ENCODE peak calls at places on chromosomes 3 and 15, in six cellular contexts. U, S, I, Q, T and B are unnamed samples.

GRCh38 chr3:40323946-40324345 is 14.4 kb downstream of the EIF1B start:
- DNase-seq in U (no peak), S (no peak), I (no peak), Q (no peak), T (no peak), B (no peak)

GRCh38 chr3:38549957-38550840 is 54.1 kb downstream of the EXOG start:
- DNase-seq in U (no peak), S (no peak), I (no peak), Q (no peak), T (no peak), B (no peak)

GRCh38 chr3:13509066-13509815 is 29.1 kb downstream of the HDAC11 start:
- DNase-seq in U (no peak), S (no peak), I (no peak), Q (no peak), T (no peak), B (no peak)

GRCh38 chr3:132788299-132788698 is 66.1 kb upstream of the NPHP3 start:
- DNase-seq in U (peak), S (no peak), I (no peak), Q (peak), T (peak), B (no peak)

GRCh38 chr3:161914703-161915102 is 418.1 kb downstream of the OTOL1 start:
- DNase-seq in U (peak), S (no peak), I (peak), Q (peak), T (no peak), B (peak)

GRCh38 chr3:101484805-101485620 is 28.0 kb downstream of the SENP7 start:
- DNase-seq in U (peak), S (no peak), I (peak), Q (peak), T (peak), B (peak)

GRCh38 chr3:100611221-100611620 is 1.8 kb downstream of the ADGRG7 start:
- DNase-seq in U (no peak), S (no peak), I (no peak), Q (no peak), T (no peak), B (no peak)

GRCh38 chr3:13234664-13235063 is 161.4 kb upstream of the IQSEC1 start:
- DNase-seq in U (no peak), S (no peak), I (no peak), Q (no peak), T (no peak), B (no peak)

GRCh38 chr15:82880704-82881103 is 71.3 kb downstream of the WHAMM start:
- DNase-seq in U (no peak), S (no peak), I (no peak), Q (no peak), T (no peak), B (no peak)

GRCh38 chr3:36132214-36132613 is 248.1 kb upstream of the STAC start:
- DNase-seq in U (no peak), S (no peak), I (no peak), Q (no peak), T (no peak), B (no peak)

GRCh38 chr3:123493912-123494311 is 45.0 kb upstream of the ADCY5 start:
- DNase-seq in U (no peak), S (no peak), I (no peak), Q (no peak), T (no peak), B (no peak)

GRCh38 chr3:55540579-55540978 is 53.5 kb upstream of the WNT5A start:
- DNase-seq in U (no peak), S (no peak), I (no peak), Q (no peak), T (no peak), B (no peak)

GRCh38 chr3:16357698-16358097 is 92.7 kb downstream of the OXNAD1 start:
- DNase-seq in U (no peak), S (no peak), I (no peak), Q (peak), T (no peak), B (no peak)

GRCh38 chr3:187936676-187937075 is 191.4 kb upstream of the BCL6 start:
- DNase-seq in U (no peak), S (no peak), I (no peak), Q (no peak), T (no peak), B (no peak)

GRCh38 chr15:68885070-68885469 is 45.3 kb upstream of the SPESP1 start:
- DNase-seq in U (peak), S (no peak), I (no peak), Q (peak), T (peak), B (peak)

GRCh38 chr3:193030276-193030675 is 112.6 kb upstream of the MB21D2 start:
- DNase-seq in U (peak), S (no peak), I (no peak), Q (peak), T (peak), B (no peak)

GRCh38 chr15:68729789-68730201 is 90.9 kb downstream of the ANP32A start:
- DNase-seq in U (no peak), S (no peak), I (no peak), Q (peak), T (no peak), B (no peak)

GRCh38 chr3:124075758-124076157 is 83.8 kb upstream of the ROPN1 start:
- DNase-seq in U (no peak), S (no peak), I (no peak), Q (no peak), T (no peak), B (no peak)

GRCh38 chr3:81013360-81013759 is 748.1 kb downstream of the GBE1 start:
- DNase-seq in U (no peak), S (no peak), I (no peak), Q (no peak), T (no peak), B (no peak)

GRCh38 chr15:63041982-63042878 is at the start of gene TPM1:
- DNase-seq in U (peak), S (no peak), I (peak), Q (peak), T (peak), B (peak)

GRCh38 chr3:79517766-79518413 is 249.9 kb downstream of the ROBO1 start:
- DNase-seq in U (peak), S (no peak), I (peak), Q (peak), T (peak), B (peak)

GRCh38 chr3:110149763-110150162 is 812.4 kb upstream of the DPPA4 start:
- DNase-seq in U (no peak), S (no peak), I (no peak), Q (no peak), T (no peak), B (no peak)

GRCh38 chr3:194315965-194316361 is 35.2 kb downstream of the CPN2 start:
- DNase-seq in U (peak), S (no peak), I (peak), Q (peak), T (peak), B (no peak)
- TF ChIP-seq CTCF in U (no peak), S (no peak), I (no peak), Q (no peak), T (no peak), B (no peak)

DNA sequence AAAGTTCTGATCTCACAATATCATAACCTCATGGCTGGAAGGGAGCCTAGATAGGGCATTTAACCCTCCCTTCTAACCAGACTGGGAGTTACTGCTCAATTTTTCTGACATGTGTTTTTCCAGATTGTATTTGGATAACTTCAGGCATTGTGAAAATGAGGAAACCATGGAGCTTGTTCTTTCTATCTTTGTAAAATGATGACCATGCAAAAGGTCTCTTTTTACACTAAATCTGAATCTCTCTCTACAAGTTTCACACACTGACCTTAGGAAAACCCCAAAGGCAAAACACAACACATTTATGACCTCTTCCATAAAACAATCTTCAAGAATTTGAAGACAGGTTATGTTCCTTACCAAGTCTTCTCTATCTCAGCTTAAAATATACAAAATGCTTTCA is 508.9 kb downstream of the DIPK2A start:
- DNase-seq in U (no peak), S (no peak), I (no peak), Q (no peak), T (no peak), B (no peak)
- TF ChIP-seq CTCF in U (no peak), S (no peak), I (no peak), Q (no peak), T (no peak), B (no peak)

GRCh38 chr3:183502782-183503181 is 52.7 kb downstream of the KLHL6 start:
- DNase-seq in U (peak), S (no peak), I (peak), Q (peak), T (peak), B (no peak)
- TF ChIP-seq CTCF in U (peak), S (no peak), I (peak), Q (peak), T (peak), B (no peak)

GRCh38 chr15:30901889-30902288 is 1.8 kb upstream of the FAN1 start:
- DNase-seq in U (no peak), S (no peak), I (no peak), Q (no peak), T (no peak), B (no peak)

GRCh38 chr15:30904812-30905211 is 1.1 kb downstream of the FAN1 start:
- DNase-seq in U (no peak), S (no peak), I (no peak), Q (no peak), T (no peak), B (no peak)

GRCh38 chr15:30906366-30906765 is 2.7 kb downstream of the FAN1 start:
- DNase-seq in U (peak), S (no peak), I (no peak), Q (no peak), T (no peak), B (no peak)

GRCh38 chr15:30903497-30904187 is at the start of gene FAN1:
- DNase-seq in U (peak), S (peak), I (peak), Q (peak), T (peak), B (peak)

GRCh38 chr15:30905821-30906220 is 2.1 kb downstream of the FAN1 start:
- DNase-seq in U (no peak), S (no peak), I (no peak), Q (no peak), T (no peak), B (no peak)
- TF ChIP-seq CTCF in U (no peak), S (no peak), I (peak), Q (peak), T (no peak), B (no peak)

GRCh38 chr3:140092883-140093536 is 158.0 kb downstream of the CLSTN2 start:
- DNase-seq in U (no peak), S (no peak), I (no peak), Q (no peak), T (no peak), B (no peak)
- TF ChIP-seq CTCF in U (no peak), S (peak), I (no peak), Q (no peak), T (no peak), B (no peak)

DNA sequence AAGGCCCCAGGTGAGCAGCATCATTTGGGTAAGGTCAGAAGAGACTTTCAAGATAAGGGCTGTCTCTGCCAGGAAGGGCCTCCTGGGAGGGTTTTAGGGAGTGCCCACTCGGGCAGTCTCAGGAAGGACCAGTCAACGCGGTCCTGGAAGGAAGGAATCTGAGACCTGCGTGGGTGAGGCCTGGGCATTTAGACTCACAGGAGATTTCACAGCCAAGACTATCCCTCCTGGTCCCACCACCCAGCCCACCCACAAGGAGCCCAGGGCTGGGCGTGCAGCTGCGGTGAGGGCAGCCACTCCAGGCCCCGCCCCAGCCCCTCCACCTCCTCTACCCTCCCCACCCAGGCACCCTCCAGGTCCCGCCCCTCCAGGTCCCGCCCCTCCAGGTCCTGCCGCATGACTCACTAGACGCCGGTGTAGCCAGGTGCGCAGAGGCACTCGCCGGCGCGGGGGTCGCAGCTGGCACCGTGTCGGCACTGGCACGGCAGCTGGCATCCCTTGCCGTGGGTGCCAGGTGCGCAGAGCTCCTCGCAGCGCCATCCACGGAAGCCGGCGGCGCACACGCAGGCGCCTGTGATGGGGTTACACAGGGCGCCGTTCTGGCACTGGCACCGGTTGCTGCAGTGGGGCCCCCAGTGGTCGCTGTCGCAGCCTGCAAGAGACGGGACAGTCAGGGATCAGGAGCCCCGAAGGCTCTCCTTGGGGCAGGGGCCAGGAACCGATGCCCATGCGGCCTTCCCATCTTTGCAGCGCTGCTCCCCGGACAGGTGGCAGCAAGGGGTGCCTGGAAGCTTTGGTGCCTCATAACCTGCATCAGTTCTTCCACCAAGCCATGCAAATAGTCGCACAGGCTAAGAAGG is 112.8 kb downstream of the RAB11A start:
- DNase-seq in U (peak), S (no peak), I (no peak), Q (no peak), T (peak), B (peak)
- TF ChIP-seq CTCF in U (no peak), S (peak), I (peak), Q (no peak), T (no peak), B (peak)

GRCh38 chr3:126530171-126531050 is 6.5 kb downstream of the CHST13 start:
- DNase-seq in U (no peak), S (no peak), I (no peak), Q (no peak), T (no peak), B (no peak)
- TF ChIP-seq CTCF in U (no peak), S (no peak), I (no peak), Q (no peak), T (no peak), B (no peak)

DNA sequence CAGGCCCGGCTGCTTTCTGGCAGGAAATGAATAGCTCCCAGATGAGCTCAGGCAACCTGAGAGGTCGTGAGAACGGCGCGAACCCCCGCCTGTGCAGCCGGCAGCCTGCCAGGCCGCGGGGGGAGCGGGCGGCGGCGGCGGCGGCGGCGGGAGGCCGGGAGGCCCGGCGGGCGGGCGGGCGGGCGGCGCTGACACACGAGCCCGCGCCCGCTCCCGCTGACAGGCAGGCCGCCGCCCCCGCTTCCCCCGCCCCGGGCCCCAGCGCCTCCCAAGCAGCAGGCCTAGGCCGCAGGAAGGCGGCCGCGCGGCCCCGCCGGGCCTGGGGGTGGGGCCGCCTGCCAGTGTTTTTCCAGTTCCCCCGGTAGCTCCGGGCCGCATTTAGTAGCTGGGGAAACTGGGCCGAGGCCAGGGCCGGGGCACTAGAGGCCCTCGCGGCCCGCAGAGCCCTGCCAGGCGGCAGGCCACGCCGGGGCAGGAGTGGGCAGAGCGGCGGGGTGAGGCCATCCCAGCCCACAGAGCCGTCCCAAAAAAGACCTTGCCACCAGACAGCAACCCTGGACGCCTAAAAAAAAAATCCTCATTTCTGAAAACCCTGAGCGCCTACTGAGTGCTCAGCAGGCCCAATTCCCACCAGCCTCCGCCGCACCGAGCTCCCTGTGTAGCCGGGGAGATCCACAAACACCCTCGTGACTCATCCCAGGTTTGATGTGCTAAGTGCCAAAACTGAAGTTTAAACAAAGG is 5.6 kb downstream of the HES1 start:
- DNase-seq in U (peak), S (no peak), I (peak), Q (peak), T (peak), B (peak)
- TF ChIP-seq CTCF in U (no peak), S (no peak), I (no peak), Q (no peak), T (no peak), B (no peak)